ENCODE peak calls at places on chromosomes 11 and 22, in five cellular contexts. T, Y, J, B and V are unnamed samples.

GRCh38 chr11:13094930-13095687 is 86.0 kb downstream of the RASSF10 start:
- DNase-seq in B (no peak), T (no peak), Y (no peak), J (no peak), V (no peak)

GRCh38 chr22:46105494-46106278 is 44.6 kb upstream of the PPARA start:
- DNase-seq in T (no peak), J (no peak), B (no peak), Y (peak), V (peak)

GRCh38 chr11:10041803-10042202 is 252.2 kb downstream of the SBF2 start:
- DNase-seq in J (no peak), Y (no peak), B (no peak), T (no peak), V (no peak)

GRCh38 chr11:2433106-2433925 is 11.0 kb downstream of the TRPM5 start:
- DNase-seq in B (no peak), T (no peak), Y (no peak), J (no peak), V (no peak)

GRCh38 chr22:28398987-28399386 is 280.7 kb downstream of the TTC28 start:
- DNase-seq in T (no peak), Y (peak), J (no peak), B (no peak), V (no peak)

GRCh38 chr22:18056161-18056666 is 21.6 kb upstream of the PEX26 start:
- DNase-seq in T (peak), Y (peak), J (no peak), B (peak), V (peak)

GRCh38 chr22:35460678-35461077 is 60.7 kb downstream of the MCM5 start:
- DNase-seq in J (no peak), Y (no peak), B (no peak), T (no peak), V (no peak)

GRCh38 chr11:101288392-101288791 is 158.8 kb upstream of the PGR start:
- DNase-seq in B (no peak), Y (no peak), J (peak), T (no peak), V (no peak)

GRCh38 chr11:18105802-18106574 is at the start of gene SAAL1:
- DNase-seq in T (peak), B (peak), J (peak), Y (peak), V (peak)

GRCh38 chr11:65420506-65421203 is 1.9 kb upstream of the NEAT1 start:
- DNase-seq in J (no peak), Y (no peak), B (no peak), T (no peak), V (peak)

GRCh38 chr11:47879259-47880184 is 31.4 kb upstream of the NUP160 start:
- DNase-seq in J (no peak), B (no peak), T (no peak), Y (no peak), V (no peak)

GRCh38 chr11:129192150-129192549 is at the start of gene ARHGAP32:
- DNase-seq in J (peak), T (no peak), B (no peak), Y (no peak), V (no peak)

GRCh38 chr22:27405672-27406388 is 395.7 kb downstream of the MN1 start:
- DNase-seq in J (peak), B (peak), T (peak), Y (peak), V (no peak)